ENCODE peak calls at places on chromosomes 16 and 17, in five cellular contexts. R is mesenchymal stem cell, X is IMR-90, E is H1, W is neuronal stem cell. I is an unnamed sample. For H3K36me3, the result is how much of the 10 kb centered on the place peaks cover.

GRCh38 chr16:88901718-88902337 is 35.4 kb upstream of the PABPN1L start:
- DNase-seq in R (no peak), X (no peak), E (no peak), W (no peak), I (no peak)

GRCh38 chr17:41823141-41823524 is 10.3 kb downstream of the FKBP10 start:
- DNase-seq in R (no peak), X (no peak), E (no peak), W (no peak), I (no peak)

GRCh38 chr17:11221721-11222120 is 19.3 kb upstream of the SHISA6 start:
- DNase-seq in R (no peak), X (no peak), E (no peak), W (no peak), I (no peak)

GRCh38 chr17:9308069-9308468 is 267.6 kb downstream of the STX8 start:
- DNase-seq in R (peak), X (no peak), E (no peak), W (no peak), I (peak)

GRCh38 chr16:68235882-68236803 is at the start of gene ESRP2:
- DNase-seq in R (no peak), X (no peak), E (peak), W (no peak), I (peak)

GRCh38 chr17:17693253-17693954 is 12.1 kb downstream of the RAI1 start:
- DNase-seq in R (peak), X (no peak), E (no peak), W (no peak), I (no peak)

GRCh38 chr16:5367960-5368359 is 270.4 kb upstream of the EEF2KMT start:
- DNase-seq in R (no peak), X (no peak), E (no peak), W (no peak), I (no peak)

GRCh38 chr17:74212262-74212912 is 984 bp upstream of the TTYH2 start:
- DNase-seq in R (peak), X (no peak), E (no peak), W (no peak), I (no peak)

GRCh38 chr16:58503166-58503862 is 3.4 kb downstream of the NDRG4 start:
- DNase-seq in R (no peak), X (no peak), E (no peak), W (no peak), I (no peak)

GRCh38 chr17:48559609-48560451 is 14.9 kb upstream of the HOXB2 start:
- DNase-seq in R (no peak), X (no peak), E (no peak), W (no peak), I (no peak)

GRCh38 chr17:13030459-13031305 is 12.9 kb upstream of the ELAC2 start:
- DNase-seq in R (peak), X (peak), E (no peak), W (peak), I (peak)

GRCh38 chr17:55710410-55710809 is 12.3 kb downstream of the TMEM100 start:
- DNase-seq in R (peak), X (no peak), E (no peak), W (no peak), I (no peak)

GRCh38 chr16:84535851-84536250 is 31.4 kb upstream of the MEAK7 start:
- DNase-seq in R (no peak), X (no peak), E (no peak), W (no peak), I (no peak)

GRCh38 chr17:68981288-68981687 is 26.1 kb upstream of the ABCA8 start:
- DNase-seq in R (peak), X (peak), E (no peak), W (no peak), I (peak)

GRCh38 chr17:82750241-82750905 is 1.5 kb upstream of the TBCD start:
- DNase-seq in R (no peak), X (no peak), E (no peak), W (no peak), I (no peak)

GRCh38 chr17:48048321-48049140 is at the start of gene NFE2L1:
- DNase-seq in R (peak), X (peak), E (peak), W (no peak), I (peak)

GRCh38 chr17:819251-819650 is 37.1 kb downstream of the MRM3 start:
- DNase-seq in R (no peak), X (no peak), E (no peak), W (no peak), I (no peak)

GRCh38 chr16:86396318-86396882 is 113.9 kb upstream of the FOXF1 start:
- DNase-seq in R (peak), X (peak), E (no peak), W (no peak), I (no peak)

GRCh38 chr16:50881331-50881830 is 139.5 kb downstream of the CYLD start:
- DNase-seq in R (no peak), X (no peak), E (no peak), W (no peak), I (peak)

GRCh38 chr16:22671301-22672076 is 142.5 kb upstream of the HS3ST2 start:
- DNase-seq in R (no peak), X (peak), E (no peak), W (no peak), I (no peak)

GRCh38 chr17:59346876-59347407 is 15.5 kb downstream of the YPEL2 start:
- DNase-seq in R (no peak), X (no peak), E (no peak), W (no peak), I (peak)
- H2AK5ac ChIP-seq in R (no peak), X (no peak), E (no peak), W (no peak), I (peak)

GRCh38 chr16:78180349-78180748 is 80.9 kb downstream of the WWOX start:
- DNase-seq in R (no peak), X (no peak), E (no peak), W (no peak), I (no peak)
- H4K91ac ChIP-seq in R (no peak), X (no peak), E (no peak), W (no peak), I (no peak)

DNA sequence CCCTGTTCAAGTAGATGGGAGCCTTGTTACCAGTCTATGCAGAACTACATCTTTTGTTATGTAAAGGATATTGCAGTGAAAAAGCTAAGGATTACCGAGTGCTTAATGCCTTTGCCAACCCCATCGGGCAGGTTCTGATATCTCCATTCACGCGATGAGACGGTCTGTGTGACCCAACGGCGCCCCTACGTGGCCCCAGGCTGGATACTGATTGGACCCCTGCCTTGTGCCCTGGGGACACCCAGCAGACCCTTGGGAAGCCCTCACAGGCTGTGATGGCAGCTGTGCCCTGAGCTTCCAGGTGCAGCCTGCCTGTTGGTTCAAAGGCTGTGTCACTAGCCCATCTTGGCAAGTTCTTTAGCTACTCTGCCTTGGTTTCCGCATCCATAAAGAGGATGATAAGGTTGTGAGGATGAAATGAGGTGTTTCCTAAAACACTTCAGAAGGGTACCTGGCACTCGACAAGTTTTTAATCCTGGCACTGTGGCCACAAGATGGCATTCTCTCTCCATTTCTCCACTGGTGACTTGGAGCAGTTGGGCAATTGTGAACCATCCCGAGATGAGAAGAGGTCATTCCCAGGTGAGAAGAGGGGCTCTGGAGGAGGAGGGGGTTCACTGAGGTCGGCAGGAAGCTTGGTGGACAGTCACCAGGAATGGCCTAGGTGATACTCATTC is 33.6 kb downstream of the HAPSTR1 start:
- DNase-seq in R (no peak), X (no peak), E (no peak), W (no peak), I (no peak)
- H3K36me3 ChIP-seq in R (under half), X (under half), E (under half), W (half or more), I (under half)

GRCh38 chr17:75854881-75855309 is 240 bp downstream of the WBP2 start:
- DNase-seq in R (no peak), X (no peak), E (no peak), W (no peak), I (no peak)

GRCh38 chr17:75853410-75853809 is 1.7 kb downstream of the WBP2 start:
- DNase-seq in R (peak), X (peak), E (no peak), W (no peak), I (peak)

GRCh38 chr17:75855310-75856061 is at the start of gene WBP2:
- DNase-seq in R (peak), X (peak), E (peak), W (peak), I (peak)

GRCh38 chr17:75856062-75856681 is 1.0 kb upstream of the WBP2 start:
- DNase-seq in R (peak), X (peak), E (no peak), W (no peak), I (no peak)

DNA sequence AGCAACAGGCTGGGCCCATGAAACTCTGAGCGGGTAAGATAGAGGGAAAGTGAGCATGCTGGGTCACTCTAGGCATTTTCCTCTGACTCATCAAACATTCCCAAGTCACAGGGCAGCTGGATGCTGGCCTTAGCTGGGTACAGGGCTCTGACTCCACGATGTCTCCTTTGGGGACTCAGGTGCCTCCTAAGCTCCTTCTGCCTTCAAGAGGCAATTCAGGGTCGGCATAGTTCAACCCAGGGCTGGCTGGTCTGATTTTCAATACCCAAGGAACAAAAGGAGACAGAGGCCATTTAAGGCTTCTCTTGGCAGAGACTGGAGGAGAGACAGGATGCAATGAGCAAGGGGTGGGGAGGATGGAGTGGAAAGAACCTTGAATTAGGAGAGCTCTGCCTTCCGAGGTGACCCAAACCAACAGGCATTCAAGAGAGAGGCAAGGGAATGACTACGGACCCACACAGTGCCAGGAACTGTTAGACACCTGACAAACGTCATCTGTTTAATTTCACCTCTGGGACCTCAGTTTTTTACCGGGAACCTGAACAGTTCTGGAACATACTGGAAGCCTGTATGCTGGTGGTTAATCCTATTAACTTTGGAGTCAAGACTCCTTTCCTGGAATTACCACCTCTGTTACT is 905 bp downstream of the WBP2 start:
- DNase-seq in R (peak), X (peak), E (no peak), W (no peak), I (peak)
- H2AK5ac ChIP-seq in R (peak), X (peak), E (peak), W (no peak), I (peak)